ENCODE peak calls at places on chromosomes 12 and 14, in eight cellular contexts. M is fibroblast of lung, C is H1, Z is fibroblast of the aortic adventitia, Q is right cardiac atrium, H is AG10803, O is Calu3, I is ACHN. Y is an unnamed sample.

GRCh38 chr12:100753837-100754236 is 40.7 kb upstream of the ANO4 start:
- DNase-seq in C (no peak), Z (no peak), I (no peak), Q (no peak), O (no peak), H (no peak), M (no peak), Y (no peak)

GRCh38 chr12:107091381-107091780 is 2.0 kb downstream of the CRY1 start:
- DNase-seq in Q (no peak), H (peak), C (no peak), I (peak), M (peak), Z (peak), O (peak), Y (no peak)

GRCh38 chr12:52496054-52496453 is 3.0 kb upstream of the KRT6A start:
- DNase-seq in I (no peak), Z (no peak), Q (no peak), H (peak), M (no peak), C (no peak), O (no peak), Y (no peak)

GRCh38 chr14:73977896-73978295 is 27.8 kb downstream of the COQ6 start:
- DNase-seq in O (no peak), Z (no peak), C (no peak), I (no peak), Q (no peak), H (no peak), M (peak), Y (no peak)

GRCh38 chr12:112309797-112310196 is 72.4 kb downstream of the HECTD4 start:
- DNase-seq in Q (no peak), M (peak), C (no peak), Z (no peak), I (no peak), O (no peak), H (no peak), Y (no peak)

GRCh38 chr14:102469261-102469660 is 40.3 kb downstream of the ANKRD9 start:
- DNase-seq in C (no peak), M (no peak), Z (no peak), O (no peak), I (no peak), H (no peak), Q (no peak), Y (no peak)

GRCh38 chr12:67241482-67241881 is 27.7 kb upstream of the CAND1 start:
- DNase-seq in O (no peak), Z (peak), C (no peak), M (peak), I (no peak), Q (no peak), H (peak), Y (no peak)

GRCh38 chr14:22434030-22434429 is 155.0 kb downstream of the DAD1 start:
- DNase-seq in M (no peak), Z (no peak), H (no peak), O (no peak), I (no peak), C (no peak), Q (no peak), Y (no peak)

GRCh38 chr12:121538699-121539061 is 42.1 kb downstream of the KDM2B start:
- DNase-seq in I (peak), C (no peak), H (no peak), M (no peak), Z (peak), O (peak), Q (no peak), Y (peak)

GRCh38 chr12:121494093-121494787 is 86.6 kb downstream of the KDM2B start:
- DNase-seq in Z (peak), M (peak), Q (peak), H (peak), C (peak), O (peak), I (peak), Y (no peak)

GRCh38 chr12:65603428-65604351 is 220.6 kb upstream of the HMGA2 start:
- DNase-seq in M (peak), I (peak), O (peak), Z (peak), H (peak), Q (no peak), C (no peak), Y (peak)

GRCh38 chr12:93426406-93426805 is 15.3 kb downstream of the UBE2N start:
- DNase-seq in H (no peak), Z (no peak), Q (no peak), C (no peak), O (no peak), I (no peak), M (no peak), Y (no peak)

GRCh38 chr14:89000007-89000942 is 175.8 kb downstream of the TTC8 start:
- DNase-seq in H (peak), C (no peak), M (peak), O (peak), I (peak), Z (peak), Q (no peak), Y (peak)

GRCh38 chr14:90815817-90816662 is at the start of gene TTC7B:
- DNase-seq in M (peak), Z (peak), O (peak), H (peak), I (peak), Q (peak), C (no peak), Y (peak)

GRCh38 chr12:5262450-5262849 is 169.5 kb upstream of the NTF3 start:
- DNase-seq in Z (no peak), O (no peak), H (peak), M (peak), C (no peak), Q (no peak), I (no peak), Y (no peak)

GRCh38 chr14:54564071-54564798 is 2.7 kb upstream of the SAMD4A start:
- DNase-seq in H (peak), I (peak), Z (peak), M (peak), Q (no peak), O (no peak), C (no peak), Y (no peak)

GRCh38 chr14:49879683-49880204 is 13.1 kb upstream of the ARF6 start:
- DNase-seq in Q (no peak), I (peak), O (peak), M (peak), C (peak), H (peak), Z (peak), Y (no peak)

GRCh38 chr14:77011226-77011762 is 17.2 kb downstream of the IRF2BPL start:
- DNase-seq in O (no peak), M (no peak), C (no peak), I (no peak), H (no peak), Z (no peak), Q (no peak), Y (no peak)

GRCh38 chr14:99946652-99947489 is 118.4 kb upstream of the EVL start:
- DNase-seq in Z (no peak), C (no peak), H (no peak), M (no peak), O (peak), I (peak), Q (peak), Y (no peak)

GRCh38 chr14:99351166-99352007 is 79.4 kb upstream of the BCL11B start:
- DNase-seq in H (no peak), C (no peak), I (no peak), Q (no peak), O (no peak), Z (no peak), M (no peak), Y (no peak)

GRCh38 chr12:57491393-57492280 is 3.8 kb downstream of the MARS1 start:
- DNase-seq in Q (no peak), I (peak), O (no peak), Z (no peak), C (no peak), H (no peak), M (no peak), Y (no peak)

GRCh38 chr12:113092478-113093408 is 36.2 kb downstream of the DTX1 start:
- DNase-seq in M (no peak), O (peak), Z (peak), H (no peak), Q (peak), I (no peak), C (no peak), Y (peak)

GRCh38 chr12:48925218-48925871 is at the start of gene FKBP11:
- DNase-seq in Z (peak), H (peak), I (peak), O (peak), Q (peak), C (peak), M (peak), Y (peak)

GRCh38 chr12:8780389-8780788 is 42.0 kb upstream of the A2ML1 start:
- DNase-seq in Z (peak), Q (no peak), O (peak), C (no peak), M (peak), H (peak), I (peak), Y (no peak)

GRCh38 chr12:23810327-23810902 is 139.1 kb downstream of the SOX5 start:
- DNase-seq in Z (no peak), C (no peak), I (no peak), M (no peak), H (no peak), Q (no peak), O (no peak), Y (no peak)

GRCh38 chr12:115709410-115710065 is 568.0 kb downstream of the MED13L start:
- DNase-seq in C (no peak), O (no peak), H (peak), Q (peak), Z (peak), M (peak), I (no peak), Y (no peak)

GRCh38 chr12:98638009-98638408 is 6.6 kb downstream of the IKBIP start:
- DNase-seq in Z (no peak), Q (no peak), O (no peak), H (no peak), C (no peak), I (no peak), M (no peak), Y (no peak)

GRCh38 chr12:48969847-48970701 is 1.5 kb downstream of the WNT10B start:
- DNase-seq in M (peak), C (no peak), Z (no peak), H (no peak), Q (peak), I (no peak), O (no peak), Y (peak)

GRCh38 chr12:48143898-48144297 is 13.4 kb downstream of the ASB8 start:
- DNase-seq in H (no peak), Z (no peak), C (no peak), Q (no peak), O (no peak), M (no peak), I (no peak), Y (no peak)